ENCODE peak calls at places on chromosomes 4 and X, in seven cellular contexts. E, I, X, B, N, O and J are unnamed samples.

GRCh38 chr4:182022899-182023298 is 220.3 kb upstream of the TENM3 start:
- DNase-seq in B (no peak), O (no peak), X (no peak), I (no peak), N (no peak), E (peak), J (no peak)

GRCh38 chr4:80142396-80143304 is 54.7 kb upstream of the PRDM8 start:
- DNase-seq in N (no peak), O (no peak), X (peak), E (no peak), I (no peak), B (no peak), J (no peak)

GRCh38 chrX:46665232-46666162 is 91.9 kb downstream of the CHST7 start:
- DNase-seq in X (peak), B (no peak), E (no peak), N (no peak), O (no peak), I (no peak), J (no peak)

GRCh38 chr4:3862640-3863420 is 96.6 kb downstream of the ADRA2C start:
- DNase-seq in I (no peak), B (no peak), N (peak), X (no peak), E (no peak), O (no peak), J (no peak)

GRCh38 chr4:153541426-153542096 is 75.4 kb downstream of the TMEM131L start:
- DNase-seq in N (no peak), E (peak), B (no peak), I (peak), O (no peak), X (no peak), J (no peak)

GRCh38 chr4:37001688-37002436 is 242.7 kb upstream of the NWD2 start:
- DNase-seq in O (no peak), N (no peak), B (no peak), X (no peak), E (no peak), I (no peak), J (no peak)

GRCh38 chrX:1592863-1593201 is 1.4 kb downstream of the AKAP17A start:
- DNase-seq in I (no peak), O (peak), B (no peak), N (no peak), X (no peak), E (no peak), J (no peak)

GRCh38 chr4:68360570-68360969 is 10.7 kb upstream of the YTHDC1 start:
- DNase-seq in I (no peak), O (no peak), B (no peak), N (no peak), X (no peak), E (no peak), J (no peak)

GRCh38 chr4:1530356-1530755 is 124.1 kb upstream of the NKX1-1 start:
- DNase-seq in I (no peak), X (no peak), O (no peak), E (no peak), N (no peak), B (no peak), J (no peak)

DNA sequence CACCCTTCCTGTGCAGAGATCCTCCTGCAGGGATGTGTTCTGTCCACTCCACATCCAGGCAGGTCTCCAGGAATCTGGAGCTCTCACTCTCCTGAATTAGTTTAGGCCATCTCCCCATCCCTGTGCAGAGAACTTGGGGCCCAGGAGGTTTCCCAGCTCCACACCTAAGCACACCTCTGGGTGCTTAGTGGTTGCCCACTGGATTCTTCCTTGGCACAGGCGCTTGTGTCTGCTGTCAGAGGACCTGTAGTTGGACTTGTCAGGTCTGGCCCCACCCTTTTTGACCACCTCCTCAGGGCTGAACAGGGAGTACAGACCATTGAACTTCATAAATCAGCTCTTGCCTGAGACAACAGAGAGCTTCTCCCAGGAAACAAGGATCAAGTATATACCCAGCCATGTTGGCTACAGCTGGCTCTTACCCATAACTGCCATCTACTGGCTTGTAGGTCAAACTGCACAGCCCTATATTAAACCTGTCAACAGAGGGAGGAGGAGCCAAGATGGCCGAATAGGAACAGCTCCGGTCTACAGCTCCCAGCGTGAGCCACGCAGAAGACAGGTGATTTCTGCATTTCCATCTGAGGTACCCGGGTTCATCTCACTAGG is 275.5 kb downstream of the PPARGC1A start:
- DNase-seq in X (peak), N (no peak), B (no peak), E (peak), O (no peak), I (no peak), J (no peak)
- TF ChIP-seq CTCF in X (peak), N (no peak), B (no peak), E (peak), O (no peak), I (no peak), J (no peak)

GRCh38 chr4:39963656-39964055 is 14.1 kb downstream of the PDS5A start:
- DNase-seq in B (no peak), E (no peak), X (no peak), I (no peak), O (no peak), N (no peak), J (no peak)
- TF ChIP-seq CTCF in B (no peak), E (no peak), X (no peak), I (no peak), O (no peak), N (no peak), J (no peak)

DNA sequence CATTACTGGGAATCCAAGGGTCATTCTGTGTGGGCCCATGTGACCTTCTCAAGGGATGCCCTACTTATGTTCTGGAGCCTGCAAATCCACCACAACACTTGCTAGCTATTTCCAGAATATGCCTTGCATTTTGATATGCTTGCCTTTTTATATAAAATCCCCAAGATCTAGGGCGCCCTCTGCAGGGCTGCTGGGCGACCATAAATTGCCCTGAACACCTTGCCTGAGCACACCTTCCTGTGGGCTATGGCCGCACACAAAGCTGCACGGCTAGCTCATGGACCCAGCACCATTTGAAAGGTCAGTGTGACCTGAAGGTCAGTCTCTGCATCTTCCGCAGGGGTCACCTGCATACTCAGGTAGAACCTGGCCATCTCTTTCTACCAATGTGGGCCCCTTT is 311.7 kb downstream of the NLGN4X start:
- DNase-seq in E (no peak), I (no peak), N (no peak), B (no peak), X (no peak), O (no peak), J (no peak)
- TF ChIP-seq CTCF in E (no peak), I (no peak), N (no peak), B (no peak), X (no peak), O (no peak), J (no peak)

GRCh38 chrX:43564953-43565352 is 91.1 kb upstream of the MAOA start:
- DNase-seq in B (no peak), O (no peak), X (peak), E (no peak), N (no peak), I (no peak), J (no peak)
- TF ChIP-seq CTCF in B (no peak), O (no peak), X (no peak), E (no peak), N (no peak), I (no peak), J (no peak)

GRCh38 chrX:48972214-48973164 is 845 bp upstream of the KCND1 start:
- DNase-seq in B (peak), O (peak), E (peak), X (peak), I (no peak), N (peak), J (no peak)
- TF ChIP-seq CTCF in B (peak), O (no peak), E (peak), X (peak), I (peak), N (peak), J (peak)

DNA sequence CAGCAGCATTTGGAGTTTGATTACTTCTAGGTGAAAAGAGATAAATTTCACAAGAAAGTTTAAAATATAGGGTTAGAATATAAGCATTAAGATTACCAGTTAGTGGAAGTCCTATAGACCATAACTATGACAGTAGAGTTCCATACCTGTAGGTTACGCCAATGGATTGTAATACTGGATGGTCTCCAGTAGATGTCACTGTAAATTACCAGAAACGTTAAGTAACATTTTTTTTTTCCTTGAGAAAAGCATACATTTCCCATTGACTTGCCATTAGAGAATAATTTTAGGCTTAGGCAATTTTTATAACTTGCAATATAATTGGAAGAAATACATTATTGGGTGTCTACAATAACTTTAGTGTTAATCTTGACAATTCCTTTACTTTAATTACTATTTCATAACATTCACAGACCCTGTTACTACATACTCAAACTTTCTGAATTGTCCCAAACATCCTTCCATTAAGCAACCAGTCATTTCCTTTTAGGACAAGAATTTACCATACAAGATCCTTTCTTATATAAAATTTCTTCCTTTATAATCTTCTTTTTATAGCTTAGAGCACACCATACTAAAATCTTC is 304.1 kb upstream of the TECRL start:
- DNase-seq in N (no peak), E (peak), B (no peak), I (no peak), O (no peak), X (peak), J (no peak)
- TF ChIP-seq CTCF in N (no peak), E (peak), B (no peak), I (peak), O (no peak), X (peak), J (peak)

DNA sequence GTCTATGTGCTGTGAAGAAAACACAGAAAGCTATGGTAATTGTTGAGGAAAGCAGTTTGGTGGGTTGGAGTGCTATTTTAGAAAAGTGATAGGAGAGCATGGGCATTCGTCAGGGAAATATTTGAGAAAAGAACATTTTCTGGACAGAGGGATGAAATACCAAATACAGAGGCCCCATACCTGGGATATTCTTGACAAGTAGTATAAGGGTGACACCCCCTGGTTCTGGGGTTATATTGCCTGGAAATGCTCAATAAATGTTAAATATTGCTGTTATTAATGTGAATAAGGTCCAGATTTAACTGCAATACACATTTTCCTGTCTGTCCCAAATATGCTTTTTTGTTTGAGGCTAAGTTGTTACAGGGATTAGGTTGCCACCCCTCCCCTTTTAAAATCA is 42.9 kb downstream of the WWC2 start:
- DNase-seq in O (no peak), N (no peak), E (no peak), X (no peak), I (no peak), B (no peak), J (no peak)
- TF ChIP-seq CTCF in O (no peak), N (no peak), E (no peak), X (no peak), I (no peak), B (no peak), J (no peak)

GRCh38 chr4:61739899-61740298 is 539.8 kb downstream of the ADGRL3 start:
- DNase-seq in I (no peak), B (no peak), N (no peak), E (no peak), X (no peak), O (no peak), J (no peak)

DNA sequence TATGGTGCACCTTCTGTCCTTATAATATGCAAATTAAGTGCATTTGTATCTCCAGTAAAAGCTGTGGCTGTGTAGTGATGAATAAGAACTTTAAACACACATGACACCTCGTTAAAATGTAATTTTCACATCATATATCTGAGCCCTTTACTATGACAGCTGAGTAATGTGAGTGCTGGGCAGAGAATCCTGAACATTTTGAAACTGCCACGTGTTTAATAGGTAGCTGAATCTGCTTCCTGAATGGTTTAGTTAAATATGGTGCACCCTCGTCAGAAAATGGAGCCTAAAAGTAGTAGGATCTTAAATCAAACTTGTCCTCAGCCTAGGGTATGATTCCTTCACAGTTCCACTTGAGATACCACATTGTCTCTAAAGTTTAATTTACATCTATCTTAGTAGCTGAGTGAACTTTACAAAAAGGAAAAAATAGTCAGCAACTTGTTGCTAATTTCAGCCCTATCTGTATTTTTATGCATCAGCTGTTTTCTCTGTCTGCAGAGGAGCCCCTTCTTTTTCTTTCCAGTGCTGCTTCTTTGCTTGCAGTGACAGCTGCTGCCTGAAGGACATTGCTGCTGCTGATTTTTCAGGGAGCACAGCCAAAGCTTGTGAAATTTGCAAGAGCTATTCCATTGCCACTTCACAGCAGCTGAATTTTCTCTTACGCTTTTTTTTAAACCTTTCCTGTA is 541.0 kb downstream of the ADGRL3 start:
- DNase-seq in X (no peak), N (no peak), E (no peak), O (no peak), B (no peak), I (no peak), J (no peak)
- TF ChIP-seq CTCF in X (no peak), N (peak), E (no peak), O (no peak), B (peak), I (no peak), J (no peak)

DNA sequence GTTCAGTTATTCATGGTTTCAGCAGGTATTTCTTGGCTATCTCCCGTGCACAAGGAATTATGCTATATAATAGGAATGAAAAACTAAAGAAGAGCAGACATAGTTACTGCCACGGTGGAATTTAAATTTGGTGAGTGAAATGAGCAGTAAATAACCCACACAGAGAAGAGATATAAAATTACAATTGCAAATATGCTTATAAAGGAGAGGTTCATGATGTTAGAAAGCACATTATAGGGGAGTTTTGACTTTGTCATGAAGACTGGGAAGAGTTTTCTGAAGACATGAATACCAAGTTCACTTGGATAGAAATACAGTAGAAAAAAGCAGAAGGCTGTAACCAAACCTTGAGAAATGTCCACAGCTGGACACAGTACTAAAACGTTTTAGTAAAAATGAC is 712.0 kb upstream of the AADAT start:
- DNase-seq in O (no peak), I (no peak), N (no peak), B (no peak), E (no peak), X (no peak), J (no peak)
- TF ChIP-seq CTCF in O (no peak), I (no peak), N (no peak), B (no peak), E (no peak), X (no peak), J (no peak)

DNA sequence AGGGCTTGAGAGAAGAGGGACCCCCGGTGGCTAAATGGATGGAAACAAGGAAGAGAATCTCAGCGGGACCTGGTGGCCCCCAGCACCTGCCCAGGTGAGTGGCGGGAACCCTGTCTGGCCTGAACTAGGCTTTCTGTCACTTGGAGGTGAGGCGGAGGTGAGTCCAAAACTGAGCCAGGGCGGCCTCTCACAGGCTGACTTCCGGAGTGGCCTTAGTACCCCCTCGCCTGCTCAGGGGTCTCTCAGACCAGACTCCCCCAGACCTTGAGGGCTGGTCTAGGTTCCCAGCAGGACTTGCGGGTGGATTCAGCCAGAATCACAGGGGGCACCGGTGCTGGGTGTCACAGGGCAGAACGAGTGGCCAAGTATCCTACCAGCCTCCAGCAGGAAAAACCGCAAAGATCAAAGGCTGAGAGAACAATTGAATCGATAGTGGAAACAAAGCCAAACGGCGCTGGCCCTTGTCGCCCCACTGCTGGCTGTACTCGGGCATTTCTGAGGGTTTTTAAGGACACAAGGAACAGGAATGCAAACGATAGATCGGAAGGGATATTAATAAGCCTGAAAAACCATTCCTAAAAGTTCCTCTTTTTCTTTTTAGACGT is 67.8 kb downstream of the WFS1 start:
- DNase-seq in B (no peak), I (no peak), X (no peak), O (no peak), E (no peak), N (no peak), J (peak)
- TF ChIP-seq CTCF in B (no peak), I (no peak), X (no peak), O (no peak), E (no peak), N (no peak), J (no peak)